ENCODE peak calls at places on chromosomes 13 and 19, in four cellular contexts. One of them, this sample, is unnamed.

GRCh38 chr13:41463823-41464602 is 6.7 kb downstream of the RGCC start:
- DNase-seq in cardiac fibroblast: no peak
- DNase-seq in A549: no peak
- DNase-seq in cardiac muscle cell: no peak
- DNase-seq in this sample: no peak

GRCh38 chr13:51907040-51907732 is 45.4 kb downstream of the CCDC70 start:
- DNase-seq in cardiac fibroblast: no peak
- DNase-seq in cardiac muscle cell: no peak
- DNase-seq in A549: no peak
- DNase-seq in this sample: no peak

GRCh38 chr13:69704311-69704710 is 403.3 kb upstream of the ATXN8OS start:
- DNase-seq in cardiac fibroblast: no peak
- DNase-seq in cardiac muscle cell: no peak
- DNase-seq in A549: no peak
- DNase-seq in this sample: no peak

GRCh38 chr13:82305588-82305987 is 1576.7 kb downstream of the SLITRK1 start:
- DNase-seq in A549: no peak
- DNase-seq in cardiac fibroblast: no peak
- DNase-seq in cardiac muscle cell: no peak
- DNase-seq in this sample: no peak

GRCh38 chr13:112804374-112804773 is 114.5 kb downstream of the ATP11A start:
- DNase-seq in cardiac fibroblast: no peak
- DNase-seq in cardiac muscle cell: peak
- DNase-seq in A549: no peak
- DNase-seq in this sample: no peak

GRCh38 chr19:47228937-47229673 is 1.9 kb downstream of the BBC3 start:
- DNase-seq in A549: peak
- DNase-seq in cardiac muscle cell: no peak
- DNase-seq in cardiac fibroblast: peak
- DNase-seq in this sample: peak

GRCh38 chr13:34302596-34302995 is 484.6 kb downstream of the RFC3 start:
- DNase-seq in cardiac fibroblast: no peak
- DNase-seq in A549: no peak
- DNase-seq in cardiac muscle cell: no peak
- DNase-seq in this sample: no peak

GRCh38 chr19:4870025-4870700 is 2.7 kb upstream of the PLIN3 start:
- DNase-seq in cardiac fibroblast: peak
- DNase-seq in A549: peak
- DNase-seq in cardiac muscle cell: no peak
- DNase-seq in this sample: peak

GRCh38 chr13:99133848-99134247 is 66.8 kb upstream of the UBAC2 start:
- DNase-seq in cardiac fibroblast: no peak
- DNase-seq in cardiac muscle cell: no peak
- DNase-seq in A549: no peak
- DNase-seq in this sample: no peak

GRCh38 chr19:54517483-54517882 is 14.9 kb downstream of the LAIR2 start:
- DNase-seq in A549: peak
- DNase-seq in cardiac fibroblast: peak
- DNase-seq in cardiac muscle cell: peak
- DNase-seq in this sample: peak

GRCh38 chr19:34319785-34320184 is 45.2 kb upstream of the GPI start:
- DNase-seq in cardiac fibroblast: no peak
- DNase-seq in cardiac muscle cell: no peak
- DNase-seq in A549: no peak
- DNase-seq in this sample: peak

GRCh38 chr19:58279042-58279924 is 528 bp downstream of the ZNF8 start:
- DNase-seq in A549: peak
- DNase-seq in cardiac muscle cell: peak
- DNase-seq in cardiac fibroblast: peak
- DNase-seq in this sample: peak

GRCh38 chr19:40689339-40690049 is 957 bp downstream of the NUMBL start:
- DNase-seq in A549: no peak
- DNase-seq in cardiac fibroblast: no peak
- DNase-seq in cardiac muscle cell: no peak
- DNase-seq in this sample: no peak

GRCh38 chr13:22050951-22051563 is 380.2 kb downstream of the FGF9 start:
- DNase-seq in cardiac fibroblast: no peak
- DNase-seq in A549: no peak
- DNase-seq in cardiac muscle cell: no peak
- DNase-seq in this sample: no peak

GRCh38 chr13:104816716-104817115 is 1718.7 kb downstream of the EFNB2 start:
- DNase-seq in cardiac muscle cell: no peak
- DNase-seq in cardiac fibroblast: no peak
- DNase-seq in A549: no peak
- DNase-seq in this sample: peak

GRCh38 chr13:113192279-113192678 is 16.2 kb downstream of the PCID2 start:
- DNase-seq in cardiac fibroblast: no peak
- DNase-seq in cardiac muscle cell: no peak
- DNase-seq in A549: no peak
- DNase-seq in this sample: no peak

GRCh38 chr13:21812192-21812626 is 141.3 kb downstream of the FGF9 start:
- DNase-seq in cardiac fibroblast: no peak
- DNase-seq in cardiac muscle cell: peak
- DNase-seq in A549: no peak
- DNase-seq in this sample: no peak

GRCh38 chr13:112619730-112620639 is 32.0 kb upstream of the TUBGCP3 start:
- DNase-seq in A549: peak
- DNase-seq in cardiac muscle cell: peak
- DNase-seq in cardiac fibroblast: peak
- DNase-seq in this sample: no peak

GRCh38 chr19:10228925-10229324 is 2.2 kb downstream of the S1PR2 start:
- DNase-seq in cardiac muscle cell: peak
- DNase-seq in cardiac fibroblast: peak
- DNase-seq in A549: peak
- DNase-seq in this sample: peak

GRCh38 chr19:38634757-38635482 is 12.5 kb upstream of the ACTN4 start:
- DNase-seq in cardiac fibroblast: peak
- DNase-seq in cardiac muscle cell: peak
- DNase-seq in A549: peak
- DNase-seq in this sample: peak

GRCh38 chr19:35266149-35266903 is 2.4 kb upstream of the USF2 start:
- DNase-seq in cardiac muscle cell: no peak
- DNase-seq in A549: no peak
- DNase-seq in cardiac fibroblast: no peak
- DNase-seq in this sample: no peak

GRCh38 chr13:22960827-22961226 is 220.0 kb upstream of the SGCG start:
- DNase-seq in A549: no peak
- DNase-seq in cardiac fibroblast: no peak
- DNase-seq in cardiac muscle cell: no peak
- DNase-seq in this sample: no peak

GRCh38 chr19:10321874-10322835 is 6.3 kb upstream of the FDX2 start:
- DNase-seq in cardiac muscle cell: no peak
- DNase-seq in A549: no peak
- DNase-seq in cardiac fibroblast: no peak
- DNase-seq in this sample: no peak

GRCh38 chr13:84050551-84050950 is 168.3 kb upstream of the SLITRK1 start:
- DNase-seq in cardiac muscle cell: no peak
- DNase-seq in A549: no peak
- DNase-seq in cardiac fibroblast: no peak
- DNase-seq in this sample: no peak

GRCh38 chr13:84430015-84430414 is 547.7 kb upstream of the SLITRK1 start:
- DNase-seq in cardiac fibroblast: peak
- DNase-seq in cardiac muscle cell: no peak
- DNase-seq in A549: no peak
- DNase-seq in this sample: peak

GRCh38 chr19:34313188-34313587 is 51.8 kb upstream of the GPI start:
- DNase-seq in cardiac muscle cell: no peak
- DNase-seq in cardiac fibroblast: peak
- DNase-seq in A549: no peak
- DNase-seq in this sample: peak

GRCh38 chr19:16204005-16204294 is 6.2 kb downstream of the AP1M1 start:
- DNase-seq in cardiac muscle cell: no peak
- DNase-seq in A549: no peak
- DNase-seq in cardiac fibroblast: no peak
- DNase-seq in this sample: no peak
- TF ChIP-seq CTCF in cardiac muscle cell: no peak
- TF ChIP-seq CTCF in A549: no peak
- TF ChIP-seq CTCF in cardiac fibroblast: no peak
- TF ChIP-seq CTCF in this sample: no peak

GRCh38 chr19:19111138-19111835 is 27.0 kb downstream of the TMEM161A start:
- DNase-seq in cardiac fibroblast: no peak
- DNase-seq in A549: no peak
- DNase-seq in cardiac muscle cell: no peak
- DNase-seq in this sample: no peak

GRCh38 chr19:19113040-19113541 is 25.2 kb downstream of the TMEM161A start:
- DNase-seq in cardiac muscle cell: peak
- DNase-seq in A549: peak
- DNase-seq in cardiac fibroblast: peak
- DNase-seq in this sample: no peak

GRCh38 chr19:19111967-19112580 is 26.2 kb downstream of the TMEM161A start:
- DNase-seq in cardiac muscle cell: no peak
- DNase-seq in cardiac fibroblast: no peak
- DNase-seq in A549: no peak
- DNase-seq in this sample: no peak

GRCh38 chr19:19109601-19110000 is 28.7 kb downstream of the TMEM161A start:
- DNase-seq in A549: no peak
- DNase-seq in cardiac fibroblast: peak
- DNase-seq in cardiac muscle cell: no peak
- DNase-seq in this sample: no peak

DNA sequence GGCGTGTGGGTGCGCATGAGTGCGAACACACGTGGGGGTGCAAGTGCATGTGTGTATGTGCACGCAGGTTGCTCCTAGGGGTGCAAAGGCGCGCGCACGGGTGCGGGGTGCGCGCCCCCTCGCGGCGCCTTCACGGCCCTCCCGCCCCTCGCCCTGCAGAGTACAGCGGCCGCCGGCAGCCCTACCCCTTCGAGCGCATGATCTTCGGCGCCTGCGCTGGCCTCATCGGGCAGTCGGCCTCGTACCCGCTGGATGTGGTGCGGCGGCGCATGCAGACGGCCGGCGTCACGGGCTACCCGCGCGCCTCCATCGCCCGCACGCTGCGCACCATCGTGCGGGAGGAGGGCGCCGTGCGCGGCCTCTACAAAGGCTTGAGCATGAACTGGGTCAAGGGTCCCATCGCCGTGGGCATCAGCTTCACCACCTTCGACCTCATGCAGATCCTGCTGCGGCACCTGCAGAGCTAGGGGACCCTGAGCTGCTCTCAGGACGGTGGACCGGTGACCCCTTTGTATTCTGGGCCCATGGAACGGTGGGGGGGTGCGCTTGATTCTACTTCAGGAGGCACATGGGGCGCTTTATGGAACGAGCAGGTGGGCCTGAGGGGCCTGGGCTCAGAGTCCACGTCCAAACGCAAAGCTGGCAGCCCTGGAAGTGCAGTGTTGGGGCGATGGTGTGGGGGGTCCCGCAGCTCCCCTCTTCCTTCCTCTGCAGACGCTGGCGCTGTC is 27.7 kb downstream of the TMEM161A start:
- DNase-seq in cardiac muscle cell: peak
- DNase-seq in cardiac fibroblast: peak
- DNase-seq in A549: peak
- DNase-seq in this sample: no peak
- TF ChIP-seq CTCF in cardiac muscle cell: peak
- TF ChIP-seq CTCF in cardiac fibroblast: no peak
- TF ChIP-seq CTCF in A549: no peak
- TF ChIP-seq CTCF in this sample: no peak

GRCh38 chr19:50925734-50926133 is 14.5 kb upstream of the KLK4 start:
- DNase-seq in cardiac fibroblast: no peak
- DNase-seq in cardiac muscle cell: no peak
- DNase-seq in A549: peak
- DNase-seq in this sample: no peak

GRCh38 chr19:50926144-50926543 is 14.9 kb upstream of the KLK4 start:
- DNase-seq in cardiac fibroblast: no peak
- DNase-seq in cardiac muscle cell: no peak
- DNase-seq in A549: no peak
- DNase-seq in this sample: no peak

GRCh38 chr19:50924576-50924975 is 13.4 kb upstream of the KLK4 start:
- DNase-seq in A549: no peak
- DNase-seq in cardiac fibroblast: no peak
- DNase-seq in cardiac muscle cell: no peak
- DNase-seq in this sample: no peak

GRCh38 chr19:50921391-50922315 is 10.5 kb upstream of the KLK4 start:
- DNase-seq in cardiac muscle cell: no peak
- DNase-seq in A549: peak
- DNase-seq in cardiac fibroblast: no peak
- DNase-seq in this sample: no peak

GRCh38 chr19:50922316-50922853 is 11.2 kb upstream of the KLK4 start:
- DNase-seq in A549: peak
- DNase-seq in cardiac muscle cell: peak
- DNase-seq in cardiac fibroblast: peak
- DNase-seq in this sample: peak
- TF ChIP-seq CTCF in A549: peak
- TF ChIP-seq CTCF in cardiac muscle cell: peak
- TF ChIP-seq CTCF in cardiac fibroblast: peak
- TF ChIP-seq CTCF in this sample: peak

GRCh38 chr13:20190481-20191310 is 2.0 kb downstream of the GJB2 start:
- DNase-seq in A549: no peak
- DNase-seq in cardiac muscle cell: no peak
- DNase-seq in cardiac fibroblast: peak
- DNase-seq in this sample: peak

GRCh38 chr13:20192470-20193141 is at the start of gene GJB2:
- DNase-seq in A549: no peak
- DNase-seq in cardiac fibroblast: no peak
- DNase-seq in cardiac muscle cell: peak
- DNase-seq in this sample: no peak

GRCh38 chr13:20191311-20191901 is 1.3 kb downstream of the GJB2 start:
- DNase-seq in cardiac muscle cell: no peak
- DNase-seq in cardiac fibroblast: no peak
- DNase-seq in A549: no peak
- DNase-seq in this sample: peak

GRCh38 chr13:20193142-20193923 is 595 bp upstream of the GJB2 start:
- DNase-seq in cardiac muscle cell: no peak
- DNase-seq in cardiac fibroblast: no peak
- DNase-seq in A549: no peak
- DNase-seq in this sample: no peak

GRCh38 chr13:20191902-20192469 is 752 bp downstream of the GJB2 start:
- DNase-seq in cardiac fibroblast: peak
- DNase-seq in cardiac muscle cell: no peak
- DNase-seq in A549: peak
- DNase-seq in this sample: peak
- TF ChIP-seq CTCF in cardiac fibroblast: no peak
- TF ChIP-seq CTCF in cardiac muscle cell: no peak
- TF ChIP-seq CTCF in A549: no peak
- TF ChIP-seq CTCF in this sample: no peak

GRCh38 chr13:31801088-31801487 is 61.8 kb downstream of the RXFP2 start:
- DNase-seq in A549: no peak
- DNase-seq in cardiac muscle cell: no peak
- DNase-seq in cardiac fibroblast: no peak
- DNase-seq in this sample: no peak

GRCh38 chr13:31798189-31798588 is 58.9 kb downstream of the RXFP2 start:
- DNase-seq in A549: no peak
- DNase-seq in cardiac muscle cell: no peak
- DNase-seq in cardiac fibroblast: no peak
- DNase-seq in this sample: no peak

GRCh38 chr13:31794452-31794851 is 55.1 kb downstream of the RXFP2 start:
- DNase-seq in cardiac muscle cell: no peak
- DNase-seq in cardiac fibroblast: peak
- DNase-seq in A549: no peak
- DNase-seq in this sample: no peak

GRCh38 chr13:31793246-31793645 is 53.9 kb downstream of the RXFP2 start:
- DNase-seq in A549: no peak
- DNase-seq in cardiac muscle cell: no peak
- DNase-seq in cardiac fibroblast: peak
- DNase-seq in this sample: no peak

GRCh38 chr13:31797154-31797775 is 57.9 kb downstream of the RXFP2 start:
- DNase-seq in cardiac muscle cell: peak
- DNase-seq in A549: peak
- DNase-seq in cardiac fibroblast: peak
- DNase-seq in this sample: peak
- TF ChIP-seq CTCF in cardiac muscle cell: peak
- TF ChIP-seq CTCF in A549: peak
- TF ChIP-seq CTCF in cardiac fibroblast: peak
- TF ChIP-seq CTCF in this sample: peak

GRCh38 chr19:19064098-19064722 is 416 bp downstream of the SLC25A42 start:
- DNase-seq in cardiac muscle cell: no peak
- DNase-seq in cardiac fibroblast: no peak
- DNase-seq in A549: peak
- DNase-seq in this sample: no peak
- TF ChIP-seq CTCF in cardiac muscle cell: peak
- TF ChIP-seq CTCF in cardiac fibroblast: peak
- TF ChIP-seq CTCF in A549: no peak
- TF ChIP-seq CTCF in this sample: no peak